ENCODE peak calls at places on chromosome X, in seven cellular contexts. Y, E, F, L, A, B and W are unnamed samples.

GRCh38 chrX:69234624-69235023 is 69.4 kb upstream of the PJA1 start:
- DNase-seq in Y (no peak), E (no peak), F (no peak), L (no peak), A (no peak), B (no peak), W (no peak)

GRCh38 chrX:40100141-40100536 is 2.4 kb upstream of the BCOR start:
- DNase-seq in Y (no peak), E (no peak), F (peak; percentile 60), L (no peak), A (peak; percentile 31), B (peak; percentile 43), W (no peak)

GRCh38 chrX:57595381-57595811 is 3.6 kb downstream of the ZXDB start:
- DNase-seq in Y (peak; percentile 87), E (no peak), F (no peak), L (no peak), A (no peak), B (peak; percentile 56), W (no peak)

GRCh38 chrX:43589735-43590515 is 66.2 kb upstream of the MAOA start:
- DNase-seq in Y (no peak), E (no peak), F (no peak), L (no peak), A (no peak), B (no peak), W (no peak)

GRCh38 chrX:4710618-4711433 is 997.4 kb upstream of the PRKX start:
- DNase-seq in Y (no peak), E (no peak), F (no peak), L (peak; percentile 88), A (no peak), B (no peak), W (no peak)

GRCh38 chrX:16155586-16155985 is 11.7 kb upstream of the MAGEB17 start:
- DNase-seq in Y (no peak), E (no peak), F (no peak), L (no peak), A (no peak), B (no peak), W (no peak)

GRCh38 chrX:54066841-54067240 is 22.6 kb upstream of the PHF8 start:
- DNase-seq in Y (peak; percentile 51), E (no peak), F (no peak), L (no peak), A (no peak), B (peak; percentile 13), W (no peak)

GRCh38 chrX:16125520-16126149 is 2.3 kb downstream of the GRPR start:
- DNase-seq in Y (no peak), E (no peak), F (no peak), L (no peak), A (no peak), B (no peak), W (no peak)

GRCh38 chrX:39869846-39870601 is 227.7 kb downstream of the BCOR start:
- DNase-seq in Y (peak; percentile 84), E (no peak), F (no peak), L (peak; percentile 54), A (no peak), B (peak; percentile 77), W (no peak)

GRCh38 chrX:1582686-1583437 is 8.5 kb upstream of the AKAP17A start:
- DNase-seq in Y (peak; percentile 93), E (no peak), F (no peak), L (no peak), A (no peak), B (peak; percentile 38), W (peak; percentile 31)

GRCh38 chrX:124240422-124240821 is 92.0 kb upstream of the TEX13D start:
- DNase-seq in Y (no peak), E (no peak), F (no peak), L (no peak), A (no peak), B (no peak), W (no peak)

GRCh38 chrX:112941209-112941788 is 100.7 kb upstream of the AMOT start:
- DNase-seq in Y (no peak), E (no peak), F (no peak), L (no peak), A (no peak), B (peak; percentile 36), W (no peak)

GRCh38 chrX:17535229-17535628 is 160.2 kb downstream of the NHS start:
- DNase-seq in Y (peak; percentile 40), E (no peak), F (no peak), L (no peak), A (no peak), B (peak; percentile 54), W (no peak)

GRCh38 chrX:155068165-155068564 is 2.8 kb downstream of the CMC4 start:
- DNase-seq in Y (peak; percentile 84), E (no peak), F (no peak), L (no peak), A (no peak), B (peak; percentile 72), W (no peak)

GRCh38 chrX:13774696-13775095 is 40.1 kb downstream of the OFD1 start:
- DNase-seq in Y (no peak), E (no peak), F (no peak), L (no peak), A (no peak), B (no peak), W (no peak)

GRCh38 chrX:100410901-100411801 is 1.1 kb upstream of the PCDH19 start:
- DNase-seq in Y (no peak), E (no peak), F (no peak), L (no peak), A (no peak), B (no peak), W (no peak)

GRCh38 chrX:6228720-6229119 is at the start of gene NLGN4X:
- DNase-seq in Y (no peak), E (no peak), F (no peak), L (no peak), A (no peak), B (no peak), W (no peak)

GRCh38 chrX:2867191-2867590 is 38.5 kb downstream of the GYG2 start:
- DNase-seq in Y (no peak), E (no peak), F (no peak), L (no peak), A (no peak), B (no peak), W (no peak)

GRCh38 chrX:7028246-7028645 is 119.3 kb upstream of the STS start:
- DNase-seq in Y (peak; percentile 4), E (no peak), F (no peak), L (no peak), A (no peak), B (peak; percentile 34), W (no peak)

GRCh38 chrX:53997751-53998150 is 46.5 kb downstream of the PHF8 start:
- DNase-seq in Y (no peak), E (no peak), F (no peak), L (no peak), A (no peak), B (no peak), W (no peak)